ENCODE peak calls at places on chromosomes 5 and 9, in nine cellular contexts. W is HCT116, O is stomach, L is Peyer's patch, Z is GM12891, X is spleen, A is breast epithelium, R is A549, Q is thyroid gland. C is an unnamed sample.

GRCh38 chr9:125296843-125297372 is 35.3 kb downstream of the GAPVD1 start:
- DNase-seq in W (no peak), O (peak), L (no peak), Z (no peak), X (no peak), A (no peak), R (peak), Q (peak), C (no peak)

GRCh38 chr9:94861589-94862241 is 135.2 kb downstream of the AOPEP start:
- DNase-seq in W (no peak), O (no peak), L (no peak), Z (no peak), X (no peak), A (no peak), R (no peak), Q (no peak), C (no peak)

GRCh38 chr5:172777381-172778222 is 6.6 kb upstream of the DUSP1 start:
- DNase-seq in W (peak), O (peak), L (peak), Z (peak), X (peak), A (peak), R (peak), Q (peak), C (no peak)

GRCh38 chr5:89929173-89929572 is 480.4 kb downstream of the CETN3 start:
- DNase-seq in W (peak), O (no peak), L (no peak), Z (no peak), X (no peak), A (no peak), R (no peak), Q (no peak), C (no peak)

GRCh38 chr9:135794361-135794885 is 92.4 kb downstream of the KCNT1 start:
- DNase-seq in W (no peak), O (no peak), L (no peak), Z (no peak), X (no peak), A (no peak), R (no peak), Q (no peak), C (no peak)

GRCh38 chr5:125154321-125154811 is 407.9 kb upstream of the ZNF608 start:
- DNase-seq in W (no peak), O (no peak), L (no peak), Z (no peak), X (no peak), A (no peak), R (no peak), Q (no peak), C (no peak)

GRCh38 chr5:132753135-132753987 is 6.1 kb downstream of the CCNI2 start:
- DNase-seq in W (no peak), O (peak), L (peak), Z (no peak), X (no peak), A (peak), R (no peak), Q (peak), C (no peak)

GRCh38 chr5:34778451-34778850 is 60.5 kb upstream of the TTC23L start:
- DNase-seq in W (no peak), O (no peak), L (no peak), Z (no peak), X (no peak), A (no peak), R (no peak), Q (no peak), C (no peak)

GRCh38 chr5:77638763-77639451 is 394 bp upstream of the OTP start:
- DNase-seq in W (no peak), O (no peak), L (no peak), Z (no peak), X (no peak), A (no peak), R (no peak), Q (no peak), C (no peak)

GRCh38 chr5:56072863-56073777 is 78.4 kb upstream of the IL6ST start:
- DNase-seq in W (no peak), O (no peak), L (no peak), Z (no peak), X (no peak), A (no peak), R (no peak), Q (no peak), C (no peak)

GRCh38 chr9:130051855-130052254 is 1.9 kb upstream of the GPR107 start:
- DNase-seq in W (no peak), O (no peak), L (no peak), Z (no peak), X (no peak), A (peak), R (no peak), Q (no peak), C (no peak)

GRCh38 chr5:159263569-159263905 is 447 bp downstream of the UBLCP1 start:
- DNase-seq in W (no peak), O (no peak), L (no peak), Z (no peak), X (no peak), A (no peak), R (no peak), Q (no peak), C (no peak)

GRCh38 chr9:123364241-123364824 is 8.3 kb downstream of the CRB2 start:
- DNase-seq in W (no peak), O (no peak), L (no peak), Z (no peak), X (no peak), A (no peak), R (no peak), Q (no peak), C (peak)

GRCh38 chr5:159780246-159780645 is 136.0 kb upstream of the ADRA1B start:
- DNase-seq in W (no peak), O (no peak), L (no peak), Z (no peak), X (no peak), A (no peak), R (no peak), Q (no peak), C (no peak)

GRCh38 chr5:157948738-157949410 is 89.9 kb upstream of the CLINT1 start:
- DNase-seq in W (peak), O (peak), L (peak), Z (peak), X (peak), A (peak), R (peak), Q (peak), C (peak)

GRCh38 chr5:33362915-33363314 is 77.8 kb upstream of the TARS1 start:
- DNase-seq in W (no peak), O (no peak), L (peak), Z (no peak), X (no peak), A (no peak), R (no peak), Q (no peak), C (no peak)

GRCh38 chr5:16902846-16903245 is 33.2 kb downstream of the MYO10 start:
- DNase-seq in W (no peak), O (peak), L (no peak), Z (no peak), X (no peak), A (no peak), R (no peak), Q (no peak), C (no peak)

GRCh38 chr9:124047106-124047716 is 35.6 kb downstream of the LHX2 start:
- DNase-seq in W (no peak), O (no peak), L (no peak), Z (no peak), X (no peak), A (no peak), R (no peak), Q (no peak), C (no peak)

GRCh38 chr5:119470851-119471451 is 18.7 kb downstream of the HSD17B4 start:
- DNase-seq in W (peak), O (no peak), L (no peak), Z (no peak), X (no peak), A (no peak), R (no peak), Q (no peak), C (no peak)

GRCh38 chr5:102277059-102277621 is 18.9 kb downstream of the SLCO4C1 start:
- DNase-seq in W (no peak), O (no peak), L (no peak), Z (no peak), X (no peak), A (no peak), R (no peak), Q (no peak), C (no peak)

GRCh38 chr5:127975961-127976360 is 107.6 kb upstream of the SLC12A2 start:
- DNase-seq in W (no peak), O (no peak), L (no peak), Z (no peak), X (no peak), A (no peak), R (no peak), Q (no peak), C (no peak)

GRCh38 chr5:170470808-170471404 is 32.9 kb upstream of the KCNIP1 start:
- DNase-seq in W (no peak), O (no peak), L (no peak), Z (no peak), X (no peak), A (no peak), R (no peak), Q (no peak), C (no peak)

GRCh38 chr9:89477811-89478583 is 19.9 kb downstream of the SEMA4D start:
- DNase-seq in W (no peak), O (peak), L (peak), Z (no peak), X (no peak), A (no peak), R (no peak), Q (no peak), C (peak)

GRCh38 chr9:136339173-136339957 is 12.0 kb downstream of the GPSM1 start:
- DNase-seq in W (no peak), O (peak), L (peak), Z (peak), X (peak), A (no peak), R (peak), Q (peak), C (peak)

GRCh38 chr5:102617857-102618187 is 119.0 kb upstream of the SLCO6A1 start:
- DNase-seq in W (no peak), O (no peak), L (no peak), Z (no peak), X (no peak), A (no peak), R (no peak), Q (no peak), C (no peak)

GRCh38 chr5:109701779-109702178 is 12.1 kb downstream of the MAN2A1 start:
- DNase-seq in W (no peak), O (no peak), L (no peak), Z (no peak), X (no peak), A (no peak), R (no peak), Q (no peak), C (no peak)
- TF ChIP-seq POLR2A in W (no peak), O (no peak), L (no peak), Z (no peak), X (no peak), A (no peak), R (no peak), Q (no peak), C (no peak)

DNA sequence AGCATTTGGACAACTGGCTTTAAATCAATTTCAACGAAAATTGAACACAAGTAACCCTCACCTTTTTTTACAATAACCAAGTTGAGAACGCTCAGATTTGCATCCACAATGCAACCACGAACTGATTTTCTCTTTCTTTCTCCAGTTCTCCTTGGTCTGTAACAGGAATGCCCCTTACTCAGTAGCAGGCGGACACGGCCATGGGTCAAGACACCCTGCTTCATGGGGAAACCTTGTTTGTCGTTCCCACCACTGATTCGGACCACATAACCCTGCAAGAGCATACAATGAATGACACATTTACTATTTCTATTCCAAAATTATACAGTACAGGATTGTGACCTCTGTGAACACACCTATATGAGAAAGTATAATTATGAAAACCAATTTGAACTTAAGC is 1.4 kb downstream of the RPS6 start:
- DNase-seq in W (no peak), O (no peak), L (no peak), Z (no peak), X (no peak), A (no peak), R (no peak), Q (no peak), C (no peak)
- TF ChIP-seq POLR2A in W (no peak), O (no peak), L (no peak), Z (peak), X (no peak), A (no peak), R (no peak), Q (no peak), C (no peak)

GRCh38 chr5:62690421-62690820 is 111.8 kb downstream of the LRRC70 start:
- DNase-seq in W (no peak), O (no peak), L (no peak), Z (no peak), X (no peak), A (no peak), R (no peak), Q (peak), C (no peak)

GRCh38 chr5:62689599-62690368 is 111.2 kb downstream of the LRRC70 start:
- DNase-seq in W (no peak), O (no peak), L (no peak), Z (no peak), X (no peak), A (no peak), R (no peak), Q (no peak), C (no peak)

GRCh38 chr5:62695274-62695673 is 116.7 kb downstream of the LRRC70 start:
- DNase-seq in W (no peak), O (no peak), L (no peak), Z (no peak), X (no peak), A (no peak), R (no peak), Q (no peak), C (no peak)

GRCh38 chr5:62691946-62692345 is 113.3 kb downstream of the LRRC70 start:
- DNase-seq in W (no peak), O (no peak), L (no peak), Z (no peak), X (no peak), A (no peak), R (no peak), Q (no peak), C (no peak)

GRCh38 chr5:62692946-62693713 is 114.5 kb downstream of the LRRC70 start:
- DNase-seq in W (no peak), O (no peak), L (no peak), Z (no peak), X (no peak), A (no peak), R (no peak), Q (no peak), C (no peak)
- TF ChIP-seq POLR2A in W (no peak), O (no peak), L (no peak), Z (no peak), X (no peak), A (no peak), R (no peak), Q (no peak), C (no peak)

GRCh38 chr5:398475-399295 is 44.3 kb upstream of the EXOC3 start:
- DNase-seq in W (no peak), O (peak), L (peak), Z (no peak), X (peak), A (peak), R (no peak), Q (no peak), C (no peak)

GRCh38 chr5:400282-401215 is 42.4 kb upstream of the EXOC3 start:
- DNase-seq in W (no peak), O (no peak), L (peak), Z (no peak), X (peak), A (peak), R (no peak), Q (no peak), C (no peak)

GRCh38 chr5:401216-402034 is 41.6 kb upstream of the EXOC3 start:
- DNase-seq in W (no peak), O (no peak), L (peak), Z (no peak), X (peak), A (peak), R (no peak), Q (no peak), C (no peak)

GRCh38 chr5:396715-397032 is 46.3 kb upstream of the EXOC3 start:
- DNase-seq in W (no peak), O (peak), L (no peak), Z (no peak), X (no peak), A (no peak), R (no peak), Q (no peak), C (no peak)

DNA sequence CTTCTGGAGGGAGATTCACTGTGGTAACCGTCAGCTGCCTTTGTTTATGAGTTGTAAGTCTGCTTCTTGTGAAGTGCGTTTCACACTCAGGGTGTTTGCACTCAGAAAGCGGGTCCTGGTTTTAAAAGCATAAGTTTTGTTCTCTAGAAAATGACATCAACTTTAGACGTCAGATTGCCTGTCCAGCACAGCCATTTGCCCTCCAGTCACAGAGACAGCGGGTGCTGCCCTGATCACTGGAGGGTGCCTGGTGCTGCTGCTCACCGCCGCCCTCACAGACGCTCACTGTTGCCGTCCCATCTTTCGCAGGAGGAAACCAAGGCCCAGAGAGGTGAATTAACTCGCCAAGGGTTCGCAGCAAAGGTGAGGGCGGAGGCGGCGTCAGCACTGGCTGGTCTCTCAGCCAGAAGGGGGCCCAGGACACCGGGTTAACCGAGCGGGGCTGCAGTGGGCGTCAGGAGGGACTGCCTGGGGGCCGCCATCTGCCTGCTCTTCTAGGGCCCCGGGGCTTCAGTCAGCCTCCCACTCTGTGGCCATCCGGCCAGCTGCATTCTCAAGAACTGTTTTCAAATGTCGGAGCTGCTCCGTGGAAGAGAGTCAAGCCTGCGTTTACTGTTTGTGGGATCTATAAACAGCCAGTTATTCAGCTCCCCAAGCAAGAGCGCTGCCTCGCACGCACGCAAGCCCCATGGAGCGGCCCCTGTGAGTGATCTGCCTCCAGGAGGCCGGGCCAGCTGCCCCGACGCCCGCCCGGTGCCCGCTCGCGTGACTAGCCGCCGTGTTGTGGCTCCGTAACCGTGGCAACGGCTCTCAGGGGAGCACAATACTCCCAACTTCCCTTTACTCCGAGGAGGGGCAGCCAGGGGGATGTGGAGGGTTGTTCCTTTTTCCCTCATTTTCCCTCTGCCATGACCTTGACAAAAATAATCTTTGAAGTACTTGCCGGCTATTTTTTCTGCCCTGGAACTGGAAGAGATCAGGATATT is 43.4 kb upstream of the EXOC3 start:
- DNase-seq in W (peak), O (peak), L (peak), Z (peak), X (peak), A (peak), R (peak), Q (peak), C (no peak)
- TF ChIP-seq POLR2A in W (no peak), O (no peak), L (no peak), Z (peak), X (no peak), A (no peak), R (no peak), Q (no peak), C (no peak)

DNA sequence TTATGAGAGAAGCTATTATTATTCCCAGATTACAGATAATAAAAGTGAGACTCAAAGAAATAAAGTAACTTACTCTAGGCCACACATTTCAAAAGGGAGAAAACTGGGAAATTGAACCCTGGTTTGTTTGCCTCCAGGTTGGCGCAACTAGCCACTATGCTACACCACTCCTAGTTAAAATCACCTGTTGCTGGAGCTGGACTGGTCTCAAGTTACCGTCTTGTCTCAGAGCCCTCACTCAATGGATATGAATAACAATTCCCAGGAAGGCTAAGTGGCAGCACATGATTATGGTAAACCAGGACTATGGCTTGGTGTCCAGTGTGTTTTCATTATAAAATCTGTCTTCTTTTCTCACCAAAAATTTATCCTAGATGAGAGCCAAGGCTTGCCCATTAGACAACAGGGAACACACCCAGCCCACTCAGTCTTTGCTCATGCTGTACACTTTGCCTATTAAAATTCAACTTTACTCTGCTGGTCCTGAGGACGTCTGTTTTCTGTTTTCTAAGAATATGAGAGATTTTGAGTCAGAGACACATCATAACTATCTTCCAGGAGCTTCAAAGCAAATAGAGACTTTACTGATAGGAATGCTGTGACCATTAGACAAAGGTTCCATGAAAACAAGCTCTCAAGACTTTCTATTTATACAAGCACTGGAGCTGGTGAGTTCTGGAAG is 58.1 kb downstream of the ADRB2 start:
- DNase-seq in W (no peak), O (no peak), L (no peak), Z (no peak), X (no peak), A (no peak), R (no peak), Q (no peak), C (no peak)
- TF ChIP-seq POLR2A in W (no peak), O (no peak), L (no peak), Z (no peak), X (no peak), A (no peak), R (no peak), Q (no peak), C (no peak)

C was measured in H54.